ENCODE peak calls at places on chromosome 12, in ten cellular contexts. Z, T, P, R, F, Y, K, M, D and Q are unnamed samples.

GRCh38 chr12:56878010-56878339 is 56.2 kb downstream of the SDR9C7 start:
- DNase-seq in F (no peak), Z (no peak), T (no peak), M (no peak), D (no peak), R (no peak), P (no peak), K (peak; percentile 11), Y (no peak), Q (no peak)

GRCh38 chr12:13182881-13183280 is 13.6 kb upstream of the EMP1 start:
- DNase-seq in F (no peak), M (no peak), D (no peak), T (no peak), R (no peak), Y (no peak), Z (no peak), P (no peak), K (no peak), Q (no peak)

GRCh38 chr12:54082402-54082892 is 28.8 kb downstream of the HOXC4 start:
- DNase-seq in T (no peak), D (no peak), P (peak; percentile 83), M (no peak), K (no peak), Z (peak; percentile 20), F (no peak), R (no peak), Y (no peak), Q (peak; percentile 38)

GRCh38 chr12:20513189-20513588 is 144.9 kb downstream of the PDE3A start:
- DNase-seq in Z (no peak), D (no peak), P (no peak), Y (no peak), T (no peak), R (peak; percentile 65), M (no peak), F (no peak), K (peak; percentile 24), Q (no peak)

GRCh38 chr12:77337327-77337726 is 272.0 kb upstream of the E2F7 start:
- DNase-seq in D (no peak), Z (no peak), Y (no peak), K (peak; percentile 22), P (no peak), F (no peak), T (no peak), R (no peak), M (no peak), Q (peak; percentile 28)

GRCh38 chr12:3644103-3644502 is 108.8 kb downstream of the CRACR2A start:
- DNase-seq in Z (no peak), K (no peak), P (no peak), F (no peak), R (no peak), Y (no peak), D (no peak), T (no peak), M (no peak), Q (no peak)

GRCh38 chr12:60052483-60052882 is 456.7 kb downstream of the SLC16A7 start:
- DNase-seq in K (no peak), M (no peak), T (no peak), D (no peak), Z (peak; percentile 13), R (peak; percentile 58), P (no peak), F (no peak), Y (no peak), Q (peak; percentile 13)

GRCh38 chr12:41724216-41724615 is 420.5 kb downstream of the GXYLT1 start:
- DNase-seq in M (no peak), P (no peak), T (no peak), F (no peak), D (no peak), Y (no peak), K (peak; percentile 20), R (no peak), Z (no peak), Q (peak; percentile 11)

GRCh38 chr12:2003676-2004112 is 563 bp downstream of the DCP1B start:
- DNase-seq in F (no peak), R (no peak), D (no peak), Y (no peak), Z (no peak), K (no peak), P (no peak), M (no peak), T (no peak), Q (no peak)

GRCh38 chr12:117863004-117863709 is 105.6 kb downstream of the KSR2 start:
- DNase-seq in T (no peak), Z (peak; percentile 9), M (no peak), K (peak; percentile 67), Y (no peak), D (no peak), F (no peak), P (no peak), R (peak; percentile 15), Q (no peak)

GRCh38 chr12:24839268-24839791 is 109.6 kb downstream of the BCAT1 start:
- DNase-seq in P (no peak), F (peak; percentile 97), Z (peak; percentile 56), K (no peak), R (peak; percentile 56), M (no peak), Y (peak; percentile 83), T (no peak), D (no peak), Q (no peak)

GRCh38 chr12:12336049-12336411 is 14.0 kb downstream of the MANSC1 start:
- DNase-seq in D (no peak), K (peak; percentile 78), T (no peak), Z (no peak), R (peak; percentile 59), F (peak; percentile 75), Y (peak; percentile 22), P (no peak), M (no peak), Q (no peak)

GRCh38 chr12:132825861-132826260 is 2.8 kb downstream of the GOLGA3 start:
- DNase-seq in R (no peak), T (no peak), Y (no peak), Z (no peak), K (no peak), P (no peak), D (no peak), M (no peak), F (no peak), Q (no peak)

GRCh38 chr12:111841236-111841749 is 735 bp upstream of the MAPKAPK5 start:
- DNase-seq in P (no peak), D (no peak), M (no peak), R (no peak), F (no peak), Y (no peak), Z (no peak), K (no peak), T (no peak), Q (no peak)

GRCh38 chr12:75805905-75806304 is 225.7 kb downstream of the PHLDA1 start:
- DNase-seq in Y (no peak), R (peak; percentile 8), T (no peak), D (no peak), Z (no peak), M (no peak), K (no peak), P (no peak), F (no peak), Q (no peak)

DNA sequence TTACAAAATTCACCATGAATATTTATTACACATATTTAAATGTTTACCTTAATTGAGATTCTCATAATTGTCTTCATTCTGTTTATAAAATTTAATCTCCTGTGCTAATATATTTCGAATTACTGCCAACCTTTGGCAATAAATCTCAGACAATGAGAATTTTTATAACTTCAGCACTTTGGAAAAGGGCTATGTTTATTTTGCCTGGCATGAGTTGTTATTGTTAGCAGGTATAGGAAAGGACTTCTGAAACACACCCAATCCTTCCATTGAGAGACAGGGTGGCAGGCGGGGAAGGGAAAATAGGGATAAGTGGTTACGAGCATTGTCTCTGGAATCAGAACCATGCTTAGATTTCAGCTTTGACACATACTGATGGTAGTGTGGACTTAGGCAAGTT is 12.1 kb upstream of the MSRB3 start:
- DNase-seq in R (no peak), D (no peak), K (no peak), M (no peak), P (no peak), T (no peak), Z (no peak), F (no peak), Y (no peak), Q (no peak)
- TF ChIP-seq CTCF in R (no peak), D (no peak), K (no peak), M (no peak), P (no peak), T (no peak), Z (no peak), F (no peak), Y (no peak), Q (no peak)

GRCh38 chr12:121956041-121956341 is 37.6 kb downstream of the CFAP251 start:
- DNase-seq in Y (no peak), D (no peak), F (no peak), R (no peak), M (no peak), K (no peak), T (no peak), Z (no peak), P (no peak), Q (no peak)
- TF ChIP-seq CTCF in Y (no peak), D (no peak), F (no peak), R (no peak), M (no peak), K (no peak), T (no peak), Z (no peak), P (no peak), Q (peak; percentile 26)

DNA sequence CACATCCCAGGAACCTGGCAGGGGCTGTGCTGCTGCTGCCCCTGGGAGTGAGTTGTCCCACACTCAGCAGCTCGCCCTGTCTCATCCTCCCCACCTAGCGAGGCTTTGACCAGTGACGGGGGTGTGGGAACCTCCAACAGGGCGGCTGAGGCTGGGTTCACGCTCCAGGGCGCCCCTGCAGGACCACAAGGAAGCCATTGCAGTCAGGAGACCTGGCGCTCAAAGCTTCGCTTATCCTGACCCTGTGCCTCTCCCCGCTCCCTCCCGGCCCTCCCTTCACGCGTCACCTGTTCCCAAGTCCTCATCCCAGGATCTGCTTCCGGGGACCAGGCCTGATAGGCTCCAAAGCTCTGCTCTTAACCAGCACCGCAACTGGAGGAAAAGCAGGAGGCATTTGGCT is 272.0 kb upstream of the SFSWAP start:
- DNase-seq in P (no peak), M (no peak), F (no peak), Y (no peak), Z (no peak), K (no peak), D (no peak), T (no peak), R (no peak), Q (no peak)
- TF ChIP-seq CTCF in P (no peak), M (no peak), F (no peak), Y (peak; percentile 14), Z (no peak), K (no peak), D (no peak), T (no peak), R (no peak), Q (no peak)

DNA sequence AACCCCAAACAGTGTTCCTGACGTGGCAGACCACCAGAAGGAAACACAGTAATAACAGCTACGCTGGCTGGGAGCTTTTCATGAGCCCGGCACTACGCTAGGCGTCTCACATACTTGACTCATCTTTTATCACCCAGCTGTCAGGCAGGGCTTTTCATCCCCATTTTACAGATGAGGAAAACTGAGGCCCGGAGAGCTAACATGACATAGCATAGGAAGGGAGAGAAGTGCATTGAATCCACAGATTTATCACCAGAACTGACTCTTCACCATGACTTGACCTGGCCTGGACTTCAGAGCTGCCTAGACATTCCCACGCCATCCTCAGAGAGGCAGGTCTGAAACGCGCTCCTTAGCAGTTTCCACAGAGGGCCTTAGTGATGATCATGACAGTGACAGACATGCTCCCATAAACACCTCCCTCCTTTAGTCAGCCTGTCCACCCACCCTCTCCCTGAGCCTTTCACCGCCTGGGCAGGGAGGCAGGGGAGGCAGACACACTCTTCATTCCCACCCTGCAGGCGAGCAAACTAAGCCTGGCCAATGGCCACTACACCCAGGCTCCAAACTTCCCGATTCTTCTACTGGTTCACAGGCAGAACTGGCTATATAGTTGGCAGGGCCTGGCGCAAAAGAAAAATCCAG is 56.2 kb downstream of the RBM19 start:
- DNase-seq in M (no peak), F (no peak), D (no peak), Z (no peak), P (no peak), T (no peak), Y (no peak), K (no peak), R (no peak), Q (no peak)
- TF ChIP-seq CTCF in M (no peak), F (no peak), D (no peak), Z (no peak), P (no peak), T (no peak), Y (no peak), K (no peak), R (no peak), Q (no peak)